ENCODE peak calls at places on chromosomes 16 and 17, in five cellular contexts. U is neural progenitor cell, N is GM23338, B is fibroblast of lung, G is PC-3. J is an unnamed sample.
A peak's percentile ranks its signal among the peaks of the same experiment; 100 is the strongest.

GRCh38 chr17:64387545-64388171 is 3.0 kb downstream of the PECAM1 start:
- DNase-seq in U (no peak), N (peak; percentile 8), B (no peak), G (no peak), J (no peak)

GRCh38 chr16:87496101-87496801 is 3.4 kb upstream of the ZCCHC14 start:
- DNase-seq in U (no peak), N (no peak), B (no peak), G (no peak), J (no peak)

GRCh38 chr17:43314582-43314981 is 80.8 kb upstream of the RNU2-1 start:
- DNase-seq in U (no peak), N (no peak), B (no peak), G (no peak), J (peak; percentile 24)

GRCh38 chr17:75830168-75831031 is 13.8 kb downstream of the UNC13D start:
- DNase-seq in U (peak; percentile 71), N (peak; percentile 89), B (no peak), G (peak; percentile 19), J (peak; percentile 55)

GRCh38 chr16:81495321-81496234 is 51.0 kb downstream of the CMIP start:
- DNase-seq in U (no peak), N (no peak), B (no peak), G (no peak), J (no peak)

GRCh38 chr16:15650698-15651161 is 685 bp downstream of the NDE1 start:
- DNase-seq in U (peak; percentile 60), N (peak; percentile 75), B (peak; percentile 40), G (peak; percentile 21), J (peak; percentile 36)

GRCh38 chr17:73706428-73706827 is 62.2 kb upstream of the SDK2 start:
- DNase-seq in U (no peak), N (no peak), B (no peak), G (no peak), J (no peak)

GRCh38 chr16:25027781-25028180 is 12.6 kb upstream of the ARHGAP17 start:
- DNase-seq in U (no peak), N (no peak), B (no peak), G (no peak), J (no peak)

GRCh38 chr16:85206472-85207356 is 94.4 kb upstream of the CIBAR2 start:
- DNase-seq in U (peak; percentile 61), N (peak; percentile 62), B (peak; percentile 56), G (no peak), J (no peak)

GRCh38 chr16:54422569-54422978 is 136.0 kb upstream of the IRX3 start:
- DNase-seq in U (no peak), N (no peak), B (no peak), G (no peak), J (no peak)

GRCh38 chr16:54422159-54422558 is 135.6 kb upstream of the IRX3 start:
- DNase-seq in U (no peak), N (no peak), B (no peak), G (no peak), J (no peak)

GRCh38 chr16:54425068-54425467 is 138.5 kb upstream of the IRX3 start:
- DNase-seq in U (no peak), N (no peak), B (no peak), G (no peak), J (no peak)

GRCh38 chr16:54425681-54426549 is 139.3 kb upstream of the IRX3 start:
- DNase-seq in U (no peak), N (no peak), B (no peak), G (no peak), J (no peak)

GRCh38 chr16:54424043-54424451 is 137.5 kb upstream of the IRX3 start:
- DNase-seq in U (no peak), N (no peak), B (no peak), G (no peak), J (no peak)
- H3K4me3 ChIP-seq in U (no peak overlapping the region), N (no peak overlapping the region), B (no peak overlapping the region), G (no peak overlapping the region), J (no peak overlapping the region)

DNA sequence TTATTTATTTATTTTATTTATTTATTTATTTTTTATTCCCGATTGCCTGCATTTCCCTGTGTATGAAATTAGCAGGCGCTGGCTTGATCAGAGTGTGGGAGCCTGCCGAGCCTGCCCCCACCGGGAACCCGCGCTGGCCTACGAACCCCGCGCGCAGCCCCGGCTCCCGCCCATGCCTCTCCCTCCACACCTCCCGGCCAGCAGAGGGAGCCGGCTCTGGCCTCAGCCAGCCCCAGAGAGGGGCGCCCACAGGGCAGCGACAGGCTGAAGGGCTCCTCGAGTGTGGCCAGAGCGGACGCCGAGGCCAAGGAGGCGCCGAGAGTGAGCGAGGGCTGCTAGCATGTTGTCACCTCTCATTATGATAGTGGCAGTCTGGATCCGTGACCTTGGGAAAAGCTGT is 13.0 kb upstream of the RBL2 start:
- DNase-seq in U (no peak), N (peak; percentile 29), B (no peak), G (no peak), J (no peak)
- TF ChIP-seq CTCF in U (no peak), N (peak; percentile 38), B (no peak), G (no peak), J (peak; percentile 31)

GRCh38 chr17:34668206-34668605 is 88.8 kb downstream of the TMEM132E start:
- DNase-seq in U (no peak), N (no peak), B (no peak), G (no peak), J (no peak)
- H3K4me2 ChIP-seq in U (no peak overlapping the region), N (no peak overlapping the region), B (no peak overlapping the region), G (no peak overlapping the region), J (no peak overlapping the region)

DNA sequence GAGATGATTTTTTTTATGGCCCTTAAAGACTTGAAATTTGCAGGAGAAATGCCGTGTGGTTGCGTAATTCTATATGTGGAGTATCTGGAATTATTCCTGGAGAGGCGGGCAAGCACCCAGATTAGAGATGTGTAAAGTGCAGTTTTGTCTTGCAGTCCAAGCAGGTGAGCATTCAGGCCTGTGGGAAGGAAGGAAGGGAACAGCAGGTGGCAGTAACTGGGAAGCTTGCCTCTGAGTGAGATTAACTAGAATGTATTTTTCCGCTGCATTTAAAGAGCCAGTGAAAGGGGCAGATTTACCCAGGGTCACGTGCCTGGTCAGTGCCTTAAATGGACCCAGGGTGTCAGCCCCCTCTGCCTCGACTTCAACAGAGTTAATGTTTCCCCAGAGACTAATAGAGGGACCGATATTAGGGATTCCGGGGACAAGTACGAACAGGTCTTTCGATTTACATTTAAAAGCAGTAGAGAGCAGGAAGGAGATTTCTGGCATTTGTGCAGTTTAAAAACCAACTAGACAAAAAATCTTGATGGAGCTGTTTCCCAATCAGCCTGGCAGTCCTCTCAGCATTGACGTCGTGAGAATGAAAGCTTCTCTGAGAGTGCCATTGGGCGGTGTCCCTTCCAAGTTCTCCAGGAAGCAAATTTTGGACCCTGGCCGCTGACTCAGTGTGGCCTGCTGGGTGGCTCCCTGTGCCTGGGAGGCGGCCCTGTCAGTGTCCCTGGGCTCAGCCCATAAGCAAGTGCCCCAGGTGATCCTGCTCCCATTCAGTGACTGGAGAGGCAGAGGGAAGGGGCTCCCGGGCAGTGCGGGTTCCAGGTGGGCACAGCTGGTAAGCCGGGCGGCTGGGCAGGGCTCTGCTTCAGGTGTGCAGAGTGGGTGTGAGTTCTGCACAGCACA is 38.2 kb downstream of the KSR1 start:
- DNase-seq in U (peak; percentile 69), N (peak; percentile 64), B (peak; percentile 57), G (peak; percentile 62), J (no peak)
- H3K4me3 ChIP-seq in U (no peak overlapping the region), N (no peak overlapping the region), B (peak overlapping the region; percentile 20), G (peak overlapping the region; percentile 59), J (no peak overlapping the region)

GRCh38 chr17:7484964-7485377 is 805 bp downstream of the POLR2A start:
- DNase-seq in U (no peak), N (peak; percentile 65), B (no peak), G (no peak), J (peak; percentile 72)
- TF ChIP-seq CTCF in U (no peak), N (no peak), B (no peak), G (peak; percentile 13), J (peak; percentile 31)

DNA sequence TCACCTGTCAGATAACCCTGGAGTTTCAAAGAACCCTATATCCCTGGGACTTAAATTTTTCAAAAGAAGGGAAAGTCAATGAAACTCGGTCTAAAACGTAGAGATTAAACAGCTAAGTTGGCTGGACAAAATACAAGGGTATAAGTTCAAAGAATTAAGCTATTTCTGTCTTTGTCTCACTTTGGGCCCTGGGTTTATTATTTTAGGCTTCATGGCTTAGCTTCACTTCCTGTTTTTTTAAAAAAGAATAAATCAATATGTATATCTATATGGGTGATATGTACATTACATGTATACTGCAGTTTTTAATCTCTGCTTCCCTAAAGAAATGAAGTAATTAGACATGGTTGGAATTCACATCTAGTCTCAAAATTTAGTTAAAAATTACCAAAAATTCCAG is 132.3 kb downstream of the TRIM37 start:
- DNase-seq in U (no peak), N (no peak), B (no peak), G (no peak), J (no peak)
- H3K4me2 ChIP-seq in U (no peak overlapping the region), N (no peak overlapping the region), B (no peak overlapping the region), G (no peak overlapping the region), J (peak overlapping the region; percentile 37)

J was measured in OCI-LY7.